ENCODE peak calls at places on chromosomes 1 and 21, in six cellular contexts. H is T-cell, U is PC-3, I is H7, E is progenitor cell of endocrine pancreas, T is H9. N is an unnamed sample.

GRCh38 chr21:33109574-33110339 is 39.8 kb downstream of the OLIG1 start:
- DNase-seq in H (no peak), U (no peak), I (peak; percentile 86), E (no peak), T (peak; percentile 64), N (no peak)

GRCh38 chr1:44777547-44777946 is 2.2 kb downstream of the RPS8 start:
- DNase-seq in H (no peak), U (no peak), I (no peak), E (no peak), T (no peak), N (no peak)

GRCh38 chr21:42833439-42833815 is 45.9 kb downstream of the WDR4 start:
- DNase-seq in H (peak; percentile 58), U (peak; percentile 74), I (peak; percentile 65), E (no peak), T (peak; percentile 65), N (no peak)

GRCh38 chr1:2189459-2190425 is 4.8 kb downstream of the FAAP20 start:
- DNase-seq in H (peak; percentile 88), U (peak; percentile 99), I (peak; percentile 98), E (peak; percentile 81), T (peak; percentile 96), N (peak; percentile 84)

GRCh38 chr1:101357444-101357986 is 120.7 kb downstream of the S1PR1 start:
- DNase-seq in H (peak; percentile 17), U (peak; percentile 89), I (peak; percentile 69), E (peak; percentile 45), T (peak; percentile 80), N (peak; percentile 53)

GRCh38 chr1:165738794-165739193 is 29.9 kb downstream of the TMCO1 start:
- DNase-seq in H (no peak), U (no peak), I (no peak), E (no peak), T (no peak), N (no peak)

GRCh38 chr21:41764558-41765392 is 2.1 kb downstream of the RIPK4 start:
- DNase-seq in H (no peak), U (peak; percentile 40), I (peak; percentile 43), E (no peak), T (no peak), N (no peak)

GRCh38 chr1:172717722-172718455 is 59.0 kb downstream of the FASLG start:
- DNase-seq in H (no peak), U (peak; percentile 66), I (no peak), E (no peak), T (no peak), N (no peak)

GRCh38 chr1:12251442-12251841 is 21.6 kb downstream of the VPS13D start:
- DNase-seq in H (no peak), U (no peak), I (no peak), E (no peak), T (no peak), N (no peak)

GRCh38 chr21:45877821-45878469 is 103.6 kb upstream of the COL6A1 start:
- DNase-seq in H (no peak), U (no peak), I (no peak), E (no peak), T (no peak), N (no peak)

GRCh38 chr1:33259879-33260278 is 3.6 kb downstream of the ZNF362 start:
- DNase-seq in H (no peak), U (no peak), I (no peak), E (no peak), T (no peak), N (no peak)

GRCh38 chr1:32806315-32806714 is 10.8 kb downstream of the YARS1 start:
- DNase-seq in H (no peak), U (no peak), I (no peak), E (no peak), T (no peak), N (no peak)

GRCh38 chr1:84271452-84272273 is 29.8 kb upstream of the SAMD13 start:
- DNase-seq in H (no peak), U (peak; percentile 17), I (peak; percentile 25), E (no peak), T (no peak), N (no peak)

GRCh38 chr21:46421191-46421750 is 37.4 kb upstream of the DIP2A start:
- DNase-seq in H (no peak), U (no peak), I (no peak), E (no peak), T (peak; percentile 21), N (no peak)

GRCh38 chr1:43074244-43074643 is 97.8 kb downstream of the EBNA1BP2 start:
- DNase-seq in H (no peak), U (peak; percentile 70), I (peak; percentile 55), E (no peak), T (no peak), N (no peak)

GRCh38 chr1:44693159-44693558 is 18.6 kb downstream of the ARMH1 start:
- DNase-seq in H (no peak), U (peak; percentile 26), I (no peak), E (no peak), T (no peak), N (no peak)

GRCh38 chr1:155499953-155500621 is 62.5 kb downstream of the ASH1L start:
- DNase-seq in H (no peak), U (no peak), I (no peak), E (no peak), T (no peak), N (no peak)